ENCODE peak calls at places on chromosome 1, in five cellular contexts. J, W, N, Q and K are unnamed samples.

GRCh38 chr1:160748877-160749269 is 9.8 kb downstream of the SLAMF7 start:
- DNase-seq in W (no peak), J (no peak), Q (no peak), N (no peak), K (no peak)

GRCh38 chr1:14165289-14165867 is 433.1 kb upstream of the KAZN start:
- DNase-seq in J (no peak), W (no peak), N (no peak), Q (no peak), K (no peak)

GRCh38 chr1:225448146-225448805 is 20.4 kb upstream of the LBR start:
- DNase-seq in Q (peak), J (no peak), N (no peak), W (peak), K (no peak)

GRCh38 chr1:185645201-185645640 is 89.0 kb upstream of the HMCN1 start:
- DNase-seq in J (no peak), W (no peak), Q (no peak), N (no peak), K (no peak)

GRCh38 chr1:203136409-203137042 is 9.0 kb downstream of the ADORA1 start:
- DNase-seq in J (no peak), Q (no peak), W (no peak), N (no peak), K (peak)

GRCh38 chr1:210654176-210654786 is 325.6 kb downstream of the HHAT start:
- DNase-seq in J (peak), W (no peak), Q (no peak), N (no peak), K (no peak)

GRCh38 chr1:210692796-210693195 is 364.1 kb downstream of the HHAT start:
- DNase-seq in N (no peak), W (no peak), J (no peak), Q (no peak), K (no peak)

GRCh38 chr1:59128239-59128736 is 168.6 kb upstream of the FGGY start:
- DNase-seq in J (no peak), N (no peak), W (no peak), Q (no peak), K (no peak)